ENCODE peak calls at places on chromosomes 1 and 21, in five cellular contexts. W, M, I, L and F are unnamed samples.

GRCh38 chr1:25743164-25744139 is 56.5 kb upstream of the SELENON start:
- DNase-seq in I (peak), L (no peak), W (no peak), M (no peak), F (no peak)

GRCh38 chr1:19463204-19463803 is 22.0 kb downstream of the CAPZB start:
- DNase-seq in M (peak), I (no peak), W (no peak), L (no peak), F (peak)

GRCh38 chr1:156840186-156840585 is 18.7 kb downstream of the INSRR start:
- DNase-seq in I (no peak), W (no peak), M (no peak), L (no peak), F (no peak)

GRCh38 chr1:50208296-50208695 is 99.6 kb downstream of the ELAVL4 start:
- DNase-seq in I (no peak), W (no peak), M (no peak), L (no peak), F (no peak)

GRCh38 chr1:234607091-234608025 is 2.6 kb downstream of the IRF2BP2 start:
- DNase-seq in I (peak), L (peak), M (peak), W (peak), F (peak)

GRCh38 chr1:234985007-234985370 is 143.6 kb downstream of the TOMM20 start:
- DNase-seq in M (no peak), W (no peak), I (no peak), L (no peak), F (no peak)

GRCh38 chr1:17565551-17565971 is 26.1 kb downstream of the ARHGEF10L start:
- DNase-seq in W (peak), I (no peak), L (peak), M (no peak), F (no peak)

GRCh38 chr1:90779573-90779972 is 62.5 kb upstream of the BARHL2 start:
- DNase-seq in M (no peak), W (no peak), I (no peak), L (no peak), F (no peak)

GRCh38 chr1:224085421-224086108 is 28.3 kb upstream of the FBXO28 start:
- DNase-seq in M (no peak), W (no peak), L (no peak), I (no peak), F (no peak)

GRCh38 chr1:199067483-199067882 is 428.6 kb downstream of the PTPRC start:
- DNase-seq in I (no peak), L (no peak), W (no peak), M (no peak), F (no peak)

GRCh38 chr1:201019321-201019977 is 4.1 kb downstream of the KIF21B start:
- DNase-seq in M (peak), I (peak), W (peak), L (no peak), F (peak)

GRCh38 chr1:231312389-231312788 is 25.3 kb downstream of the EXOC8 start:
- DNase-seq in W (no peak), M (no peak), L (no peak), I (no peak), F (no peak)

GRCh38 chr1:169312084-169312954 is 55.3 kb downstream of the NME7 start:
- DNase-seq in M (peak), L (no peak), W (peak), I (peak), F (peak)

GRCh38 chr1:94327001-94327685 is 89.8 kb upstream of the ARHGAP29 start:
- DNase-seq in L (peak), M (no peak), W (peak), I (peak), F (no peak)

GRCh38 chr1:200429221-200429751 is 19.4 kb upstream of the ZNF281 start:
- DNase-seq in L (no peak), W (no peak), I (peak), M (no peak), F (no peak)

GRCh38 chr1:1349256-1350012 is at the start of gene DVL1:
- DNase-seq in M (peak), W (peak), L (peak), I (peak), F (peak)

GRCh38 chr1:11151854-11152612 is 37.1 kb upstream of the ANGPTL7 start:
- DNase-seq in L (no peak), W (peak), M (no peak), I (no peak), F (no peak)

GRCh38 chr21:30541764-30542163 is at the start of gene KRTAP19-6:
- DNase-seq in W (no peak), M (no peak), I (no peak), L (no peak), F (no peak)

GRCh38 chr21:17523007-17523451 is 10.2 kb downstream of the CXADR start:
- DNase-seq in W (peak), L (no peak), M (no peak), I (no peak), F (no peak)

GRCh38 chr1:216626394-216627067 is 96.7 kb downstream of the ESRRG start:
- DNase-seq in L (no peak), I (no peak), M (no peak), W (no peak), F (no peak)

GRCh38 chr1:116763787-116764465 is 9.7 kb downstream of the CD2 start:
- DNase-seq in I (peak), W (peak), L (peak), M (no peak), F (no peak)

GRCh38 chr1:99305626-99306025 is 41.3 kb downstream of the PLPPR4 start:
- DNase-seq in L (no peak), M (no peak), I (peak), W (no peak), F (no peak)

GRCh38 chr21:21283810-21284209 is 285.6 kb downstream of the NCAM2 start:
- DNase-seq in L (no peak), I (no peak), W (no peak), M (no peak), F (no peak)

GRCh38 chr1:112465122-112465521 is 43.6 kb upstream of the WNT2B start:
- DNase-seq in L (no peak), M (no peak), W (no peak), I (peak), F (no peak)

DNA sequence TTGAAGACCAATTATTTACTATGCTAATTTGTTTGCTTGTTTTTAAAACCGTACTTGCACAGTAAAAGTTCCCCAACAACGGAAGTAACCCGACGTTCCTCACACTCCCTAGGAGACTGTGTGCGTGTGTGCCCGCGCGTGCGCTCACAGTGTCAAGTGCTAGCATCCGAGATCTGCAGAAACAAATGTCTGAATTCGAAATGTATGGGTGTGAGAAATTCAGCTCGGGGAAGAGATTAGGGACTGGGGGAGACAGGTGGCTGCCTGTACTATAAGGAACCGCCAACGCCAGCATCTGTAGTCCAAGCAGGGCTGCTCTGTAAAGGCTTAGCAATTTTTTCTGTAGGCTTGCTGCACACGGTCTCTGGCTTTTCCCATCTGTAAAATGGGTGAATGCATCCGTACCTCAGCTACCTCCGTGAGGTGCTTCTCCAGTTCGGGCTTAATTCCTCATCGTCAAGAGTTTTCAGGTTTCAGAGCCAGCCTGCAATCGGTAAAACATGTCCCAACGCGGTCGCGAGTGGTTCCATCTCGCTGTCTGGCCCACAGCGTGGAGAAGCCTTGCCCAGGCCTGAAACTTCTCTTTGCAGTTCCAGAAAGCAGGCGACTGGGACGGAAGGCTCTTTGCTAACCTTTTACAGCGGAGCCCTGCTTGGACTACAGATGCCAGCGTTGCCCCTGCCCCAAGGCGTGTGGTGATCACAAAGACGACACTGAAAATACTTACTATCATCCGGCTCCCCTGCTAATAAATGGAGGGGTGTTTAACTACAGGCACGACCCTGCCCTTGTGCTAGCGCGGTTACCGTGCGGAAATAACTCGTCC is 1.2 kb upstream of the OLIG2 start:
- DNase-seq in M (no peak), L (no peak), I (no peak), W (no peak), F (no peak)
- H3K4me3 ChIP-seq in M (no peak), L (no peak), I (no peak), W (no peak), F (no peak)

DNA sequence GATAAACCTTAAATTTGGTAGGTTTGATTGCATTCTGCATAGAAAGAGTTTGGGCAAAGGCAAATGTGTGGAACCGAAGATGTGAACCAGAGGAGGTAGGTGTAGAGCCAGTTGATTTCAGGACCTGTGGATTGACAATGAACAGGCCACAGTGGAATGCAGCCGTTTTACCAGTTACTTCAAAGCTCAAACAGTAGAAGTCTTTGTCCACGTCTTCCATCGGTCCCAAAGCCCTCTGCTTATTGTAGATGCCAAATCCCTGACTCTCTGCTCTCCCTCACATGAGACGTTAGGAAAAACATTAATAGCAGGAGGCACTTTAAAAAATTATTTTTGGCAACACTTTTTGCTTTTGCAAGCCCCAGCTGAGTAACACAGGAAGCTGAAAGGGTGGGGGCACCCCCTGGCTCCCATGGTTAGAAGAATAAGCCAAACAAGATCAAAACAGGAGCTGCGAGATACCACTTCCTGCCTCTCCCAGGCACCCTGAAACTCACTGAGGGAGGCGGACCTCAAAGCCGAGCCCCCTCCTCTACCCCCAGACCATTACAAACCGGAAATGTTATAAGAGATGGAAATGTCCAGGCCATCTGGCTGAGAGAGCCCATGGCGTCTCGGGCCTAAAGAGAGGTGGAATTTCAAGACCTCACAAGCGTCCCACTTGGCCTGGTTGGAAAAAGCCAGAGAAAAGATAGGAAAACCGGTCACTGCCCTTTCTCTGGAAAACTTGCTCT is 13.5 kb downstream of the TRAF3IP3 start:
- DNase-seq in I (peak), W (peak), M (peak), L (peak), F (peak)
- H3K4me3 ChIP-seq in I (peak), W (no peak), M (peak), L (no peak), F (peak)

DNA sequence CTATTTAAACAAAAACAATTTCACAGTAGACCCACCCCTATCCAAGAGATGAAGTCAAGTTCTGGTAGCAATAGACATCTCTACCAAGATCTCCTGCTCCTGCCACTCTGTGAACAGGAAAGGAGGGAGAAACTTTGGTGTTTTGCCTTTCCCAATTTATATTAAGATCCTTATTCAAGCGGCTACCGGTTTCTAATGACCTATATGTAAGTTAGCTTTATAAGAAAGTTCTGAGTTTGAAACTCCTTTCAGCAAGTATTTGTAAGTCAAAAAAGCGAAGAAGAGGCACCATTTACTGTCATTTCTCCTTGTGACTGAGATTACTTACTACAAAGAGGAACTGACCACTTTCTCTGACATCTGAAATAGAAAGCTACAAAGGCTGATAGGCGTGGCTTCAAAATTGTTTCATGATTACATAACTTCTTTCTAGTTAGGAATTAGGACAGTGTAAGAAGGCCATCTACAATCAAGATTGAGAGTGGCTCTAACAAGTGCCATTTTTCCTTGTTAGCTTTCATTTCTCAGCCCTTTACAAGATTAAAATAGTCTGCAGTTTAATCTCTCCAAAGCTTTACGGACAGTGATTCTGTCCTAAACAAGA is at the start of gene MNDA:
- DNase-seq in I (no peak), W (no peak), M (no peak), L (no peak), F (no peak)
- H3K4me3 ChIP-seq in I (no peak), W (no peak), M (no peak), L (no peak), F (no peak)

GRCh38 chr1:145965119-145965744 is 742 bp downstream of the POLR3GL start:
- DNase-seq in M (no peak), L (no peak), I (no peak), W (no peak), F (no peak)
- H3K4me3 ChIP-seq in M (peak), L (peak), I (peak), W (peak), F (peak)

DNA sequence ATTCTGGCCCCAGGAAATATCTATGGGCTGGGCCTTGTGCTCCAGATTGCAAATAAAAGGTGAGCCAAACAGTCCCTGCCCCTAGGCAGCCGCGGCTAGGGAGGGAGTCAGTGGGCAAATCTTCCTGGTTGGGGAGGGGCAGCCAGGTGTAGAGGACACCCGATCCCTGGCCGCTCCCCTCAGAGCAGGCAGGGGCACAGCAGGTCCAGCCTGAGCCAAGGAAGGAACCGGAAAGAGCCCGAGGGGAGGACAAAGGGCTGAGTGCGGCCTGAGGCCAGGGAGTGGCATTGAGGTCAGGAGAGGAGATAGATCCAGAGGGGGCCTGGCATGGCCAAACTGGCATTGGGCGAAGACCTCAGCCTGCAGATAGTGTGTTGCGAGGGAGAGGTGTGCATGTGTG is 36.6 kb upstream of the ARF1 start:
- DNase-seq in L (no peak), I (no peak), M (no peak), W (no peak), F (no peak)
- H3K4me3 ChIP-seq in L (no peak), I (no peak), M (no peak), W (no peak), F (no peak)

DNA sequence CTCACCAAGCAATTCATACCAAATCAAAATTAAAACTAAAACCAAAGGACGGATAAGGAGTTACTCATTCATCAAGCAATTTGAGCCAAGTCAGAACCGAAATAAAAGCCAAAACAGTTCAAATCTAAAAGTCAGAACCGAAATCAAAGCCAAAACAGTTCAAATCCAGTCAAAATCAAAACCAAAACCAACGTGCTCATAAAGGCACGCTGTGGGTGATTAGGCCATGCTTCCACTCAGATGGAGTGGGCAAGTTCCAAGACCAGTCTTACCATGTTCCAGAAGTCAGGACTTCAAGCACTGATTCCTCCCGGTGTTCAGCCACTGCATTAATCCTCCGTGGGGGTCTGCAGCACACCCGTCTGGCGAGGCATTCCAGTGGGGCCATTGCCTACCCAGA is 409.3 kb downstream of the TGFB2 start:
- DNase-seq in I (no peak), L (no peak), W (no peak), M (no peak), F (no peak)
- H3K4me3 ChIP-seq in I (no peak), L (no peak), W (no peak), M (no peak), F (no peak)

DNA sequence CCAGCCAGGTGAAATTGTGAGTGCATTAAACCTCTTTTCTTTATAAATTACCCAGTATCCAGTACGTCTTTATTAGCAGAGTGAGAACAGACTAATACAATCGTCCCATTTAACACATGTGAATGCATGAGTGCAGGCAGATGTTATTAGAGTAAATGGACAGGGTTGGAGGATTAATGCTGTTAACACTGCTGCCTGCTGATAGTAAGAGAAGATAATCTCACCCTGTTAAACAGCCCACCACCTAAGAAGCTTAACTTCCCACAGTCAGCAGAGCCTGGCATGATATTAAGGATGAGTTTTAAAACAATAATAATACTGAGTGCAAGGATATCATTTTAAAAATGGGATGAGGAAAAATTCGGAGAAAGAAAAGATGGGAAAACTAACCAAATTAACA is 181.4 kb upstream of the LHX8 start:
- DNase-seq in I (no peak), L (no peak), W (no peak), M (no peak), F (no peak)
- H3K4me3 ChIP-seq in I (no peak), L (no peak), W (no peak), M (no peak), F (no peak)

GRCh38 chr21:41166947-41167346 is 1.0 kb upstream of the BACE2 start:
- DNase-seq in I (no peak), M (no peak), W (no peak), L (no peak), F (no peak)
- H3K4me3 ChIP-seq in I (peak), M (no peak), W (no peak), L (peak), F (no peak)